ENCODE peak calls at places on chromosomes 16 and 17, in seven cellular contexts. D is fibroblast of lung; E is OCI-LY7; L is CD4-positive, alpha-beta memory T cell; F is mammary epithelial cell; I is GM23248; C is left ventricle myocardium inferior. G is an unnamed sample.

GRCh38 chr17:33039874-33040273 is 48.2 kb downstream of the SPACA3 start:
- DNase-seq in D (peak), E (no peak), L (no peak), F (peak), I (peak), C (no peak), G (peak)

GRCh38 chr16:75010427-75010826 is 11.6 kb downstream of the ZNRF1 start:
- DNase-seq in D (no peak), E (no peak), L (no peak), F (no peak), I (no peak), C (no peak), G (no peak)

GRCh38 chr17:60145006-60145935 is 4.5 kb upstream of the CA4 start:
- DNase-seq in D (no peak), E (no peak), L (no peak), F (peak), I (peak), C (no peak), G (no peak)

GRCh38 chr17:27762527-27763305 is 37.6 kb downstream of the NOS2 start:
- DNase-seq in D (peak), E (peak), L (no peak), F (peak), I (peak), C (no peak), G (no peak)

GRCh38 chr16:23975293-23975692 is 139.5 kb downstream of the PRKCB start:
- DNase-seq in D (no peak), E (no peak), L (no peak), F (no peak), I (no peak), C (no peak), G (no peak)

GRCh38 chr17:2347805-2348685 is 10.7 kb downstream of the SGSM2 start:
- DNase-seq in D (peak), E (no peak), L (no peak), F (peak), I (peak), C (no peak), G (peak)

GRCh38 chr17:83154311-83155127 is 75.1 kb downstream of the METRNL start:
- DNase-seq in D (no peak), E (no peak), L (no peak), F (no peak), I (no peak), C (no peak), G (no peak)

GRCh38 chr16:88116121-88116900 is 165.1 kb downstream of the BANP start:
- DNase-seq in D (peak), E (no peak), L (no peak), F (no peak), I (peak), C (no peak), G (no peak)

GRCh38 chr17:75680431-75680830 is 13.3 kb downstream of the SAP30BP start:
- DNase-seq in D (no peak), E (no peak), L (no peak), F (no peak), I (no peak), C (no peak), G (no peak)

GRCh38 chr16:81752225-81752875 is 26.7 kb upstream of the PLCG2 start:
- DNase-seq in D (no peak), E (peak), L (no peak), F (no peak), I (peak), C (peak), G (no peak)

GRCh38 chr16:89791278-89791995 is 25.0 kb downstream of the FANCA start:
- DNase-seq in D (no peak), E (no peak), L (no peak), F (no peak), I (no peak), C (no peak), G (no peak)

GRCh38 chr16:88014201-88014781 is 63.1 kb downstream of the BANP start:
- DNase-seq in D (peak), E (no peak), L (no peak), F (no peak), I (peak), C (no peak), G (no peak)

GRCh38 chr16:49494386-49495150 is 121.0 kb downstream of the C16orf78 start:
- DNase-seq in D (no peak), E (no peak), L (no peak), F (no peak), I (no peak), C (no peak), G (no peak)

GRCh38 chr17:58006563-58006923 is 503 bp downstream of the SRSF1 start:
- DNase-seq in D (peak), E (peak), L (peak), F (peak), I (peak), C (peak), G (no peak)

GRCh38 chr16:19283637-19284036 is 1.9 kb upstream of the CLEC19A start:
- DNase-seq in D (no peak), E (no peak), L (no peak), F (peak), I (no peak), C (no peak), G (peak)

GRCh38 chr16:55971447-55971846 is 96.3 kb upstream of the CES5A start:
- DNase-seq in D (no peak), E (no peak), L (no peak), F (no peak), I (no peak), C (no peak), G (no peak)

GRCh38 chr16:15599303-15600070 is 43.5 kb downstream of the MARF1 start:
- DNase-seq in D (no peak), E (no peak), L (no peak), F (no peak), I (peak), C (no peak), G (no peak)

GRCh38 chr17:27631409-27631755 is 394 bp downstream of the LGALS9 start:
- DNase-seq in D (no peak), E (peak), L (no peak), F (peak), I (no peak), C (no peak), G (no peak)

GRCh38 chr17:40071720-40072480 is 9.1 kb downstream of the THRA start:
- DNase-seq in D (peak), E (no peak), L (no peak), F (no peak), I (peak), C (peak), G (no peak)

GRCh38 chr17:40070895-40071719 is 8.3 kb downstream of the THRA start:
- DNase-seq in D (no peak), E (no peak), L (no peak), F (no peak), I (peak), C (peak), G (no peak)

GRCh38 chr17:40073454-40074174 is 10.8 kb downstream of the THRA start:
- DNase-seq in D (no peak), E (no peak), L (no peak), F (no peak), I (no peak), C (no peak), G (no peak)

GRCh38 chr17:40074175-40074512 is 11.4 kb downstream of the THRA start:
- DNase-seq in D (no peak), E (no peak), L (no peak), F (no peak), I (no peak), C (no peak), G (no peak)

GRCh38 chr17:40072481-40073346 is 9.9 kb downstream of the THRA start:
- DNase-seq in D (no peak), E (no peak), L (no peak), F (no peak), I (peak), C (no peak), G (no peak)
- H3K27ac ChIP-seq in D (no peak), E (no peak), L (no peak), F (no peak), I (no peak), C (peak), G (no peak)

DNA sequence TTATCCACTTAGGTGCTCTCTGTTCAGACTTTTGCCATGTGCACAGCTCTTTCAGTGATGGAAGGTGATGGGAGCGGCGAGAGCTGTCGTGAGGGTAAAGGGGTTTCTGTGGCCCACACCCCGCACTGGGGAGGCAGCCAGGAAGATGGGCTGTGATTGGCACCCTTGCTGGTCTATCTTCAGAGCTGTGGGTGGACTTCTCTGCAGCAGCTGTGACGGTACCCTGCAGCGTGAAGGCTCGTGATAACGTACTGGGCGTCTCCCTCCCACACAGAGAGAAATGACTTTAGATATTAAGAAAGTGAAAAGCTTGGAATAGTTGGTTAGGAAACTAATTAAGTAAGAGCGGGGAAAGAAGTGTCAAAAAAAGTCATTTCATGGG is 45.8 kb downstream of the MPRIP start:
- DNase-seq in D (no peak), E (no peak), L (no peak), F (no peak), I (no peak), C (no peak), G (no peak)
- H3K27ac ChIP-seq in D (no peak), E (no peak), L (no peak), F (no peak), I (no peak), C (peak), G (peak)

GRCh38 chr17:969767-970387 is 9.7 kb downstream of the NXN start:
- DNase-seq in D (no peak), E (no peak), L (no peak), F (no peak), I (peak), C (no peak), G (no peak)
- H3K27ac ChIP-seq in D (peak), E (no peak), L (no peak), F (no peak), I (peak), C (no peak), G (peak)

DNA sequence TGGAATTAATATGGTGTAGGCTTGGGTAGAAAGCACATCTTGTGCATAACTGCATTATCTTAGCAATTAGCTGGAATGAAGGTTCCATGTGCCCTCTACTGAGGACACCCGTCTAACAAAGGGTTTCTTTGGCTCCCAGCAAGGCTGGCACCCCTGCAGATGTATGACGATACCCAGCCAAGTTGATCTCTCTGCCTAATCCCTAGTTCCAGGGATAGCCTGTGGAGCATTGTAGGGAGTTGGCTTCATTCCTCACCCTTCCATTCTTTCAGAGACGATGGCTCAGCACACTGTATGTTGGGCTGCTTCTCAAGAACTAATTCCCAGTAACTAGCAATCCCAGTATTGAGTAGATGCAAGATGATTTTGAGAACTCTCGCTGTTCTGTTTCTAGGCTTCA is 182.5 kb downstream of the SNX29 start:
- DNase-seq in D (no peak), E (no peak), L (no peak), F (no peak), I (peak), C (no peak), G (no peak)
- H3K27ac ChIP-seq in D (no peak), E (no peak), L (no peak), F (no peak), I (peak), C (no peak), G (peak)

GRCh38 chr17:48954300-48954755 is 9.7 kb upstream of the SNF8 start:
- DNase-seq in D (peak), E (peak), L (no peak), F (no peak), I (peak), C (no peak), G (no peak)
- H3K27ac ChIP-seq in D (no peak), E (no peak), L (no peak), F (no peak), I (no peak), C (no peak), G (no peak)

DNA sequence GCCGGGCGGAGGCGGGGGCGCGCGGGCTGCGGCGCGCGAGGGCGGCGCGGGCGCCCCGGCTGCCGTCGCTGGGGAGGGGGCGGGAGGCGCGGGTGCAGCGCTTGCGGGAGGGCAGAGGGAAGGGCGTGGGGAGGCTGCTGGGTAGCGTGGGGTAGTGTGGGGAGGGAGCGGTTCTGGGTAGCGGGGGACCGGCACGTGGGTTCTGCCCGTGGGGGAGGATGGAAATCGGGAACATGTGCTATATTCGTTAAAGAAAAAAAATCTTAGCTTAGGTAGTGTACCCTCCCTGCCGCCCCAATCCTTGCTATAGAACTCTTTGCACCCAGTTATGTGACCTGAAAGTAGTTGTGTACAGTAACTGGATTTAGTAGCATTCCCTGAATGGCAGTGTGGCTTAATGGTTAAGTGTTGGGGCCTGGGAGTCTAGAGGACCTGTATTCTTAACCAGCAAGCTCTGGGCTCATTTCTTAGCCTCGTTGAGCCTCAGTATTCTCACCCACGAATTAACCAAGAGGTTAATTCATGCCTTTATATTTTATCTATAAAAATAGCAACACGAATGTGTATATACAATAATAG is 644 bp downstream of the RABEP1 start:
- DNase-seq in D (peak), E (peak), L (peak), F (peak), I (peak), C (peak), G (no peak)
- H3K27ac ChIP-seq in D (peak), E (peak), L (no peak), F (peak), I (peak), C (peak), G (peak)

DNA sequence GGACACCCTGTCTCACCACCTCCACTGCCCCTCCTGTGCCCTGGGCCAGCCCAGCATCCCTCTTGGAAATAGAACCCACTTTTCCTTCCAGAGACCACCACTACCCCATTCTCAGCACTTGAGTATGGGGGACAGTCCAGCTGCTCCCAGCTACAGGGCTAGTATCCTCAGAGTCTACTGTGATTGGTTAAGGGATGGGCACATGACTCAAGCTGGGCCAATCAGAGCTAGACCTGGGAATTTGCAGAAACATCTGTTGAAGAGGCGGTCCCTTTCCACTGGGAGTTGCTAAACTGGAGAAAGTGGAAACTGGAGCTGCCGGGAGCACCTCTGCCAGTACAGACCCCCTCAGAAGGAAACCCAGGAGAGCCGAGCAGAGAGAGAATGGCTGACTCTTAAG is 156.6 kb downstream of the GSG1L start:
- DNase-seq in D (no peak), E (no peak), L (no peak), F (no peak), I (no peak), C (no peak), G (no peak)
- H3K27ac ChIP-seq in D (no peak), E (no peak), L (no peak), F (no peak), I (no peak), C (no peak), G (no peak)

DNA sequence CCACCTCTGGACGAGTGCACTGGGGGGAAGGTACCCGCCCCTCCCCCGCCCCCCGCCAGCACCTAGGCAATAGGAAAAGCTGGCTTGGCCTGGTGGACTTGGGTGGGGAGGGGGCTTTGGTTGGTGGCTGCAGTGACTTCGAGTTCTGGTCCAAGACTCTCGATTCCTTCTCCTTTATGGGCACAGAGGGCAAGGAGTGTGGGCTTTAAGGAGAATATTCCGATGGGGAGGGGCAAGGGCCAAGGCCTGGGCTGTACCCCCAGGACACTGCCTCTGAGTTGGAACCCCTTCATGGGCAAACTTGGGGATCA is 409 bp downstream of the ACSF2 start:
- DNase-seq in D (no peak), E (no peak), L (no peak), F (no peak), I (no peak), C (no peak), G (no peak)
- H3K27ac ChIP-seq in D (peak), E (peak), L (peak), F (peak), I (peak), C (peak), G (peak)

G was measured in epithelial cell of prostate.